ENCODE peak calls at places on chromosomes 6 and 20, in four cellular contexts. G, A, K and X are unnamed samples.

GRCh38 chr6:16846399-16846778 is 85.1 kb upstream of the ATXN1 start:
- DNase-seq in G (no peak), A (no peak), K (no peak), X (no peak)

GRCh38 chr6:4383910-4384637 is 248.7 kb upstream of the ECI2 start:
- DNase-seq in G (no peak), A (no peak), K (no peak), X (no peak)

GRCh38 chr6:28709478-28710349 is 184.0 kb downstream of the GPX5 start:
- DNase-seq in G (no peak), A (no peak), K (peak), X (no peak)

GRCh38 chr20:38589967-38590681 is 9.1 kb downstream of the ADIG start:
- DNase-seq in G (no peak), A (no peak), K (no peak), X (no peak)

GRCh38 chr20:7420345-7420744 is 519.9 kb downstream of the HAO1 start:
- DNase-seq in G (no peak), A (no peak), K (no peak), X (no peak)

GRCh38 chr20:1830240-1830639 is 65.0 kb upstream of the SIRPA start:
- DNase-seq in G (no peak), A (no peak), K (no peak), X (no peak)

GRCh38 chr6:139369568-139370046 is 4.8 kb downstream of the CITED2 start:
- DNase-seq in G (no peak), A (no peak), K (peak), X (peak)

GRCh38 chr6:22053385-22053997 is 243.3 kb downstream of the PRL start:
- DNase-seq in G (no peak), A (no peak), K (no peak), X (no peak)

GRCh38 chr6:38185244-38185643 is 365.7 kb downstream of the ZFAND3 start:
- DNase-seq in G (no peak), A (no peak), K (no peak), X (no peak)

GRCh38 chr6:6758915-6759654 is 170.6 kb downstream of the LY86 start:
- DNase-seq in G (peak), A (peak), K (peak), X (peak)

GRCh38 chr6:3410385-3411360 is 46.2 kb downstream of the SLC22A23 start:
- DNase-seq in G (peak), A (peak), K (peak), X (peak)

GRCh38 chr20:64188682-64189529 is 24.7 kb downstream of the MYT1 start:
- DNase-seq in G (peak), A (peak), K (no peak), X (no peak)
- TF ChIP-seq CTCF in G (no peak), A (no peak), K (no peak), X (no peak)

DNA sequence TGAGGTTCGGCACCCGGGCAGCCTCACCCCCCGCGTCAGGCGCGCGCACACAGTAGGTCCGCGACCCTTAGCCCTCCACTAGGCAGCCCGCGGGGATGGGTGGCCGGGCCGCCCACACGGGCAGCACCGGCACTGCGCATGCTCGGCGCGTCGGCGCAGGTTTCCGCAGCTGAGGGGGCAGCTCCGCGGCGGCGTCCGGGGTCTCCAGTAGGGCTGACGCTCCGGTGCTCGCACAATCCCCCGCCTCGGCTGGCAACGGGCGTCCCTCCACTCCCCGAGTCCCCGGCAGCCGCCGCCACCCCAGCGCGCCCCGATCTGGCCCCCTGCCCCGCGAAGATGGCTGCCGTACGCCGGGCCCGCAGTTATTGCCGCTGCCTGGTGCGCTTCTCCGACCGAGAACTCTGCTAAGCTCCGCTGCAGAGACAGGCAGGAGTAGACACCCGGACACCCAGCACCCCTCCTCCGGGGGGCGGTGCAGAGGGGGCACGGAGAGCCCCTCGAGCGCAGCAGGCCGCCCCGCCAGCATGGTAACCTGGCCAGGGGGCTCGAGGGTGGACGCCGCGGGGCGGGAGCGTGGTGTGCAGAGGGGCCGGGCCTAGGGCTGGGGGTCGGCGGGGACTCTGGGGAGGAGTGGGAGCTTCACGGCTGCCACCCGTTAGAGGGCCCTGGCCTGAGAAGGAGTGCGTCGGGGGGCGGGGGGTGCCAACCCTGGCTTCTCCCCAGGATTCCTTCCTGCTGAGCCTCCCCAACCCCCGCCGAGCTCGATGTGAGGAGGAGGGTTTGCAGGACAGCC is at the start of gene FBXO9:
- DNase-seq in G (peak), A (no peak), K (peak), X (peak)
- TF ChIP-seq CTCF in G (no peak), A (no peak), K (no peak), X (no peak)

GRCh38 chr6:157073596-157073995 is 249.7 kb downstream of the TMEM242 start:
- DNase-seq in G (no peak), A (no peak), K (no peak), X (no peak)
- TF ChIP-seq CTCF in G (no peak), A (no peak), K (no peak), X (no peak)

DNA sequence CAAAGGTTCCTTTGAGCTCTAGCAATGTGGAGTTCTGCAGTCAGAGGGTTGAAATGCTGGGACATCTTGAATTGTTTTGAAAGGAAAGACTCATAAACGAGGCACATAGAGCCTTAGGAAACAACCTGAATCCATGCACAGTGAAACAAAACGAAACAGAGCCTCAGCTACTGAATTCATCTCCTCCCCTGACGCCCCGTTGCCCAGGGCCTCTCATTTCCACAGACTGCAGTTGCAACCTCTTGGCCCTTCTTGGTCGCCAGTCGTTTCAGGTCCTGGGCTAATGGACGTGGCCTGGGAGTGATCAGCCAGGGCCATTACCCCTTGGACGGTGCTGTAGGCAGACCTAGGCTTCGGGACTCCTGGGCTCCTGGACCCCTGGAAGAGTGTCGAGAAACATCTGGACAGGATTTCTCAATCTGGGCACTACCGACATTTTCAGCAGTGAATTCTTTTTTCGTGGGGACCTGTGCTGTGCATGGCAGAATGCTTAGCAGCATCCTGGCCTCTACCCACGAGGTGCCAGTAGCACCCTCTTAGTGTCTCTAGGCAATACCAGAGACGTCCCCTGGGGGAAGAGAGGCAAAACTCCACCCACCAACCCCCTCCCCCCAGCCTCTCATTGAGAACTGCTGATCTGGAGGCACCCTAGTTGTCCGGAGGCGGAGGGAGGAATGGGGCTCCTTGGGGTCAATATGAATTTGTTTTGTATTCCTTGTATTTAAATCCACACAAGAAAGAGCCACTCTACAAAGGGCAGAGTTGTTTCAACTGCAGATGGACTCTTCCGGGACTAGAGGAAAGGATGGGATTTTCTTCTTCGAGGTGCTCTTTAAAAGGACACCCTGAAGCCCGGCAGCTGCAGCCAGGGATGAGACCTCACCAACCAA is 50.2 kb downstream of the TMEM242 start:
- DNase-seq in G (no peak), A (peak), K (peak), X (peak)
- TF ChIP-seq CTCF in G (no peak), A (no peak), K (no peak), X (no peak)

DNA sequence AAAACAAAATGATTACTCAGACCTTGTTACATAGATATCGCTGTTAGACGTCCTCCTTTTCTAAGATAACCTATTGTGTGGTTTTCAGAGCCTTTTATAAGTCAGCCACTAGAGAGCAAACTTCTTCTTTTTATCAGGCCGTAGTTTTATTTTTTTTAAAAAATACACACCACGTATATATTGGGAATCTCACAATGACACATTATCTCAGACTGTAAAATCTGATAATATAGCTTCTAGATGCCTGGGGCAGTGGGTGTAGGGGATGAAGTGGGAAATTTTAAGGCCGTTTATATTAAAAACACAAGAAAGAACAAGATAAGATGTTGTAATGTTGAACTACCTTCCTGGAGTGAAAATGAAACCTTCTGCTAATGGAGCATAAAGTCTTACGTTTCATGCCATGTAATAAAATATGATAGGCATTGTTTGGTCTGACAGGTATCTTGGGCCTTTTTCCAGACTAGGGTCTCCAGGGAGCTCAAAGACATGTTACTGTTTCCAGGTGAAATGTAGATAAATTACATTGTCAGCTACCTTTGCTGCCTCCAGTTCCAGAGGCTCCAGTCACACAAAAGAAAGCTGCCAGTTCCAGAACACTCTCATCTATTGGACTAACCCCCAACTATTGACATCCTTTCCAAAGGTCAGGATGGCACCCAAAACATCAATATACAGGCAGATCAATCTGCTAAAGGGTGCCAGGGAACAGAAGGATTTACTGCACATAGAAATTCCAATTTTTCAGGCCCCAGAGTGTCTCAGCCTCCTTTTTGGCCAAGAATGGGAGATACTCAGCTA is 130.2 kb upstream of the AKIRIN2 start:
- DNase-seq in G (no peak), A (no peak), K (peak), X (peak)
- TF ChIP-seq CTCF in G (peak), A (peak), K (peak), X (peak)

GRCh38 chr6:123965894-123966293 is 162.2 kb downstream of the NKAIN2 start:
- DNase-seq in G (no peak), A (no peak), K (no peak), X (no peak)
- TF ChIP-seq CTCF in G (no peak), A (peak), K (peak), X (no peak)